ENCODE peak calls at places on chromosomes 7 and 10, in four cellular contexts. One of them, this sample, is unnamed.

GRCh38 chr10:103612462-103613365 is 119.2 kb downstream of the NEURL1 start:
- DNase-seq in NCI-H774: no peak
- DNase-seq in stomach: no peak
- DNase-seq in cerebellum: no peak
- DNase-seq in this sample: no peak

GRCh38 chr7:21639206-21639868 is 96.5 kb downstream of the DNAH11 start:
- DNase-seq in NCI-H774: no peak
- DNase-seq in stomach: no peak
- DNase-seq in cerebellum: no peak
- DNase-seq in this sample: no peak

GRCh38 chr7:16773884-16774283 is 20.3 kb downstream of the TSPAN13 start:
- DNase-seq in NCI-H774: no peak
- DNase-seq in stomach: no peak
- DNase-seq in cerebellum: no peak
- DNase-seq in this sample: no peak

GRCh38 chr7:146683439-146683838 is 566.8 kb downstream of the CNTNAP2 start:
- DNase-seq in NCI-H774: peak; percentile 46
- DNase-seq in stomach: no peak
- DNase-seq in cerebellum: no peak
- DNase-seq in this sample: no peak

GRCh38 chr7:128204455-128204854 is 36.6 kb upstream of the LEP start:
- DNase-seq in NCI-H774: no peak
- DNase-seq in stomach: no peak
- DNase-seq in cerebellum: no peak
- DNase-seq in this sample: no peak

GRCh38 chr7:55078465-55079372 is 59.9 kb downstream of the EGFR start:
- DNase-seq in NCI-H774: no peak
- DNase-seq in stomach: peak; percentile 72
- DNase-seq in cerebellum: no peak
- DNase-seq in this sample: no peak

GRCh38 chr10:118276727-118277126 is 65.4 kb downstream of the FAM204A start:
- DNase-seq in NCI-H774: no peak
- DNase-seq in stomach: no peak
- DNase-seq in cerebellum: no peak
- DNase-seq in this sample: no peak

GRCh38 chr10:104824378-104825006 is 183.4 kb downstream of the SORCS3 start:
- DNase-seq in NCI-H774: no peak
- DNase-seq in stomach: peak; percentile 26
- DNase-seq in cerebellum: no peak
- DNase-seq in this sample: no peak

GRCh38 chr10:127570036-127570435 is 20.9 kb downstream of the NPS start:
- DNase-seq in NCI-H774: no peak
- DNase-seq in stomach: no peak
- DNase-seq in cerebellum: no peak
- DNase-seq in this sample: no peak

GRCh38 chr10:13803566-13804554 is 217.1 kb downstream of the PRPF18 start:
- DNase-seq in NCI-H774: peak; percentile 60
- DNase-seq in stomach: no peak
- DNase-seq in cerebellum: no peak
- DNase-seq in this sample: no peak

GRCh38 chr7:11153694-11154093 is 180.0 kb downstream of the PHF14 start:
- DNase-seq in NCI-H774: no peak
- DNase-seq in stomach: no peak
- DNase-seq in cerebellum: no peak
- DNase-seq in this sample: no peak

GRCh38 chr10:32963102-32963501 is 5.1 kb upstream of the ITGB1 start:
- DNase-seq in NCI-H774: no peak
- DNase-seq in stomach: no peak
- DNase-seq in cerebellum: no peak
- DNase-seq in this sample: no peak

GRCh38 chr10:126017961-126018560 is 121.7 kb downstream of the FANK1 start:
- DNase-seq in NCI-H774: no peak
- DNase-seq in stomach: no peak
- DNase-seq in cerebellum: no peak
- DNase-seq in this sample: no peak

GRCh38 chr7:101828308-101829020 is 11.0 kb downstream of the CUX1 start:
- DNase-seq in NCI-H774: no peak
- DNase-seq in stomach: no peak
- DNase-seq in cerebellum: no peak
- DNase-seq in this sample: no peak

GRCh38 chr10:118166951-118167350 is 120.2 kb upstream of the RAB11FIP2 start:
- DNase-seq in NCI-H774: no peak
- DNase-seq in stomach: no peak
- DNase-seq in cerebellum: no peak
- DNase-seq in this sample: no peak

GRCh38 chr10:62690703-62691102 is 113.8 kb upstream of the ADO start:
- DNase-seq in NCI-H774: no peak
- DNase-seq in stomach: no peak
- DNase-seq in cerebellum: no peak
- DNase-seq in this sample: no peak

GRCh38 chr10:129107525-129107924 is 359.5 kb upstream of the MGMT start:
- DNase-seq in NCI-H774: no peak
- DNase-seq in stomach: no peak
- DNase-seq in cerebellum: no peak
- DNase-seq in this sample: no peak

GRCh38 chr7:118755067-118755625 is 530.6 kb downstream of the ANKRD7 start:
- DNase-seq in NCI-H774: no peak
- DNase-seq in stomach: no peak
- DNase-seq in cerebellum: no peak
- DNase-seq in this sample: peak; percentile 54

GRCh38 chr7:12162420-12163113 is 48.5 kb upstream of the TMEM106B start:
- DNase-seq in NCI-H774: no peak
- DNase-seq in stomach: no peak
- DNase-seq in cerebellum: no peak
- DNase-seq in this sample: no peak

GRCh38 chr7:24701232-24701898 is 55.9 kb downstream of the GSDME start:
- DNase-seq in NCI-H774: no peak
- DNase-seq in stomach: no peak
- DNase-seq in cerebellum: no peak
- DNase-seq in this sample: no peak

GRCh38 chr7:28980504-28981281 is 22.6 kb upstream of the TRIL start:
- DNase-seq in NCI-H774: no peak
- DNase-seq in stomach: no peak
- DNase-seq in cerebellum: no peak
- DNase-seq in this sample: peak; percentile 12

GRCh38 chr7:561631-562393 is 42.2 kb upstream of the PDGFA start:
- DNase-seq in NCI-H774: no peak
- DNase-seq in stomach: no peak
- DNase-seq in cerebellum: peak; percentile 65
- DNase-seq in this sample: no peak

GRCh38 chr7:110017405-110017804 is 1073.5 kb upstream of the LRRN3 start:
- DNase-seq in NCI-H774: no peak
- DNase-seq in stomach: no peak
- DNase-seq in cerebellum: no peak
- DNase-seq in this sample: no peak

GRCh38 chr10:132186488-132187413 is at the start of gene DPYSL4:
- DNase-seq in NCI-H774: no peak
- DNase-seq in stomach: no peak
- DNase-seq in cerebellum: peak; percentile 93
- DNase-seq in this sample: peak; percentile 44

GRCh38 chr7:70093496-70093895 is 495.2 kb downstream of the AUTS2 start:
- DNase-seq in NCI-H774: peak; percentile 43
- DNase-seq in stomach: no peak
- DNase-seq in cerebellum: no peak
- DNase-seq in this sample: no peak

GRCh38 chr7:101598422-101598957 is 30.6 kb downstream of the MYL10 start:
- DNase-seq in NCI-H774: no peak
- DNase-seq in stomach: peak; percentile 95
- DNase-seq in cerebellum: no peak
- DNase-seq in this sample: peak; percentile 66

GRCh38 chr7:122268101-122268500 is 36.4 kb downstream of the FEZF1 start:
- DNase-seq in NCI-H774: no peak
- DNase-seq in stomach: no peak
- DNase-seq in cerebellum: no peak
- DNase-seq in this sample: no peak

GRCh38 chr10:34666008-34666700 is 148.9 kb downstream of the PARD3 start:
- DNase-seq in NCI-H774: no peak
- DNase-seq in stomach: peak; percentile 40
- DNase-seq in cerebellum: peak; percentile 6
- DNase-seq in this sample: peak; percentile 56

GRCh38 chr10:43127447-43127846 is 10.8 kb upstream of the CSGALNACT2 start:
- DNase-seq in NCI-H774: no peak
- DNase-seq in stomach: no peak
- DNase-seq in cerebellum: no peak
- DNase-seq in this sample: no peak